ENCODE peak calls at places on chromosome 18, in ten cellular contexts. T is astrocyte of the cerebellum; O is HCT116; I is H7; G is tibial artery; W is Caco-2; E is left ventricle myocardium inferior; Y is right atrium auricular region; N is foreskin fibroblast; H is CD8-positive, alpha-beta T cell. X is an unnamed sample.

GRCh38 chr18:22385718-22386117 is 32.0 kb downstream of the CTAGE1 start:
- DNase-seq in T (no peak), O (no peak), I (no peak), G (no peak), W (no peak), E (no peak), Y (no peak), N (peak), H (no peak), X (peak)

GRCh38 chr18:7325126-7325430 is 94.2 kb downstream of the LRRC30 start:
- DNase-seq in T (no peak), O (no peak), I (no peak), G (no peak), W (no peak), E (no peak), Y (no peak), N (no peak), H (no peak), X (no peak)

GRCh38 chr18:39675358-39675757 is 2109.8 kb upstream of the CELF4 start:
- DNase-seq in T (peak), O (no peak), I (no peak), G (no peak), W (no peak), E (no peak), Y (no peak), N (peak), H (no peak), X (peak)

GRCh38 chr18:79944126-79944731 is 7.2 kb downstream of the SLC66A2 start:
- DNase-seq in T (peak), O (no peak), I (no peak), G (no peak), W (no peak), E (no peak), Y (no peak), N (peak), H (peak), X (no peak)

GRCh38 chr18:75203456-75204261 is 5.3 kb downstream of the PTGR3 start:
- DNase-seq in T (no peak), O (no peak), I (peak), G (no peak), W (no peak), E (no peak), Y (no peak), N (peak), H (no peak), X (no peak)

GRCh38 chr18:76306685-76307292 is 188.3 kb downstream of the ZNF516 start:
- DNase-seq in T (no peak), O (peak), I (peak), G (no peak), W (no peak), E (no peak), Y (no peak), N (no peak), H (no peak), X (peak)

GRCh38 chr18:27954226-27954625 is 222.7 kb downstream of the CDH2 start:
- DNase-seq in T (peak), O (no peak), I (no peak), G (no peak), W (no peak), E (no peak), Y (no peak), N (peak), H (no peak), X (peak)

GRCh38 chr18:9869713-9870430 is 15.9 kb upstream of the TXNDC2 start:
- DNase-seq in T (no peak), O (peak), I (peak), G (no peak), W (no peak), E (no peak), Y (no peak), N (peak), H (no peak), X (peak)

GRCh38 chr18:42296192-42296591 is 341.2 kb downstream of the PIK3C3 start:
- DNase-seq in T (peak), O (no peak), I (no peak), G (no peak), W (no peak), E (no peak), Y (no peak), N (no peak), H (no peak), X (no peak)

GRCh38 chr18:56233595-56233994 is 404.8 kb downstream of the TXNL1 start:
- DNase-seq in T (peak), O (no peak), I (no peak), G (peak), W (no peak), E (no peak), Y (no peak), N (peak), H (no peak), X (peak)

GRCh38 chr18:56083097-56083865 is 495.3 kb upstream of the TCF4 start:
- DNase-seq in T (peak), O (no peak), I (no peak), G (no peak), W (no peak), E (peak), Y (no peak), N (peak), H (no peak), X (peak)

GRCh38 chr18:46402945-46403344 is 254.1 kb downstream of the LOXHD1 start:
- DNase-seq in T (no peak), O (no peak), I (no peak), G (no peak), W (no peak), E (no peak), Y (no peak), N (no peak), H (no peak), X (no peak)

GRCh38 chr18:59065684-59066083 is 74.0 kb upstream of the SEC11C start:
- DNase-seq in T (no peak), O (no peak), I (no peak), G (no peak), W (no peak), E (no peak), Y (no peak), N (no peak), H (no peak), X (no peak)

GRCh38 chr18:42418121-42418520 is 463.1 kb downstream of the PIK3C3 start:
- DNase-seq in T (no peak), O (no peak), I (no peak), G (no peak), W (no peak), E (no peak), Y (no peak), N (no peak), H (no peak), X (no peak)

GRCh38 chr18:9722691-9723090 is 14.6 kb downstream of the RAB31 start:
- DNase-seq in T (no peak), O (no peak), I (peak), G (no peak), W (peak), E (no peak), Y (peak), N (no peak), H (no peak), X (no peak)

GRCh38 chr18:74251297-74252031 is 40.3 kb downstream of the CYB5A start:
- DNase-seq in T (no peak), O (no peak), I (no peak), G (peak), W (no peak), E (no peak), Y (no peak), N (peak), H (no peak), X (peak)

GRCh38 chr18:7147399-7147798 is 29.8 kb upstream of the LAMA1 start:
- DNase-seq in T (no peak), O (no peak), I (no peak), G (no peak), W (no peak), E (no peak), Y (no peak), N (no peak), H (no peak), X (no peak)

GRCh38 chr18:49018553-49018943 is 67.8 kb upstream of the SMAD7 start:
- DNase-seq in T (no peak), O (no peak), I (no peak), G (no peak), W (no peak), E (no peak), Y (peak), N (no peak), H (no peak), X (no peak)

GRCh38 chr18:27544211-27544610 is 359.1 kb upstream of the CHST9 start:
- DNase-seq in T (no peak), O (no peak), I (no peak), G (no peak), W (no peak), E (no peak), Y (no peak), N (no peak), H (no peak), X (no peak)

GRCh38 chr18:46051731-46052461 is 20.2 kb downstream of the PSTPIP2 start:
- DNase-seq in T (no peak), O (no peak), I (no peak), G (no peak), W (peak), E (no peak), Y (no peak), N (peak), H (no peak), X (no peak)

GRCh38 chr18:32777049-32777448 is 4.2 kb upstream of the KLHL14 start:
- DNase-seq in T (no peak), O (no peak), I (no peak), G (no peak), W (no peak), E (no peak), Y (no peak), N (peak), H (no peak), X (no peak)

GRCh38 chr18:37430346-37431076 is 135.1 kb downstream of the CELF4 start:
- DNase-seq in T (no peak), O (no peak), I (peak), G (no peak), W (no peak), E (no peak), Y (no peak), N (no peak), H (no peak), X (no peak)

GRCh38 chr18:5466256-5466655 is 77.5 kb downstream of the EPB41L3 start:
- DNase-seq in T (no peak), O (no peak), I (no peak), G (no peak), W (no peak), E (no peak), Y (no peak), N (peak), H (no peak), X (no peak)

GRCh38 chr18:54776282-54776977 is 51.8 kb upstream of the RAB27B start:
- DNase-seq in T (peak), O (peak), I (no peak), G (peak), W (no peak), E (no peak), Y (peak), N (peak), H (no peak), X (peak)

GRCh38 chr18:50508228-50508627 is 51.7 kb upstream of the MAPK4 start:
- DNase-seq in T (no peak), O (no peak), I (no peak), G (no peak), W (no peak), E (no peak), Y (no peak), N (no peak), H (no peak), X (no peak)

GRCh38 chr18:56062931-56063330 is 474.9 kb upstream of the TCF4 start:
- DNase-seq in T (no peak), O (no peak), I (no peak), G (no peak), W (no peak), E (no peak), Y (no peak), N (no peak), H (no peak), X (no peak)

GRCh38 chr18:79874553-79875530 is 76.6 kb downstream of the SLC66A2 start:
- DNase-seq in T (no peak), O (no peak), I (peak), G (no peak), W (no peak), E (no peak), Y (peak), N (no peak), H (no peak), X (no peak)

GRCh38 chr18:43919565-43919964 is 642.3 kb upstream of the SYT4 start:
- DNase-seq in T (no peak), O (no peak), I (no peak), G (no peak), W (no peak), E (no peak), Y (no peak), N (peak), H (no peak), X (no peak)

GRCh38 chr18:76823574-76823973 is 1.2 kb downstream of the ZNF236 start:
- DNase-seq in T (no peak), O (no peak), I (peak), G (no peak), W (no peak), E (peak), Y (no peak), N (peak), H (no peak), X (no peak)

GRCh38 chr18:42614619-42615293 is 500.7 kb downstream of the RIT2 start:
- DNase-seq in T (no peak), O (no peak), I (no peak), G (no peak), W (no peak), E (peak), Y (no peak), N (no peak), H (no peak), X (no peak)

GRCh38 chr18:9741821-9742541 is 33.9 kb downstream of the RAB31 start:
- DNase-seq in T (no peak), O (no peak), I (peak), G (no peak), W (no peak), E (no peak), Y (peak), N (peak), H (no peak), X (no peak)

GRCh38 chr18:76610012-76610411 is 115.0 kb upstream of the ZNF516 start:
- DNase-seq in T (no peak), O (no peak), I (no peak), G (no peak), W (no peak), E (no peak), Y (no peak), N (no peak), H (no peak), X (no peak)

GRCh38 chr18:45686892-45687611 is 36.9 kb upstream of the SLC14A1 start:
- DNase-seq in T (no peak), O (no peak), I (no peak), G (no peak), W (no peak), E (no peak), Y (no peak), N (peak), H (peak), X (no peak)

GRCh38 chr18:34329840-34330239 is 105.1 kb upstream of the NOL4 start:
- DNase-seq in T (no peak), O (no peak), I (no peak), G (no peak), W (no peak), E (no peak), Y (no peak), N (no peak), H (no peak), X (no peak)

GRCh38 chr18:33440384-33441043 is at the start of gene CCDC178:
- DNase-seq in T (no peak), O (no peak), I (peak), G (peak), W (no peak), E (no peak), Y (no peak), N (peak), H (no peak), X (no peak)

GRCh38 chr18:35749701-35750100 is 168.2 kb downstream of the GALNT1 start:
- DNase-seq in T (no peak), O (no peak), I (no peak), G (no peak), W (no peak), E (no peak), Y (no peak), N (peak), H (no peak), X (no peak)

GRCh38 chr18:35747894-35748472 is 166.4 kb downstream of the GALNT1 start:
- DNase-seq in T (no peak), O (no peak), I (peak), G (no peak), W (no peak), E (no peak), Y (no peak), N (no peak), H (no peak), X (no peak)

GRCh38 chr18:35745814-35746213 is 164.3 kb downstream of the GALNT1 start:
- DNase-seq in T (no peak), O (no peak), I (no peak), G (no peak), W (no peak), E (no peak), Y (no peak), N (no peak), H (no peak), X (no peak)

GRCh38 chr18:35750929-35751328 is 169.4 kb downstream of the GALNT1 start:
- DNase-seq in T (no peak), O (no peak), I (no peak), G (no peak), W (no peak), E (no peak), Y (no peak), N (no peak), H (no peak), X (no peak)

GRCh38 chr18:35746826-35747339 is 165.3 kb downstream of the GALNT1 start:
- DNase-seq in T (no peak), O (no peak), I (no peak), G (no peak), W (no peak), E (no peak), Y (no peak), N (no peak), H (no peak), X (no peak)
- H3K4me3 ChIP-seq in T (no peak), O (no peak), I (no peak), G (no peak), W (no peak), E (no peak), Y (no peak), N (no peak), H (no peak), X (no peak)

GRCh38 chr18:24986611-24987270 is 365.2 kb downstream of the ZNF521 start:
- DNase-seq in T (no peak), O (no peak), I (no peak), G (no peak), W (no peak), E (no peak), Y (no peak), N (peak), H (no peak), X (no peak)
- H3K4me3 ChIP-seq in T (no peak), O (no peak), I (no peak), G (no peak), W (no peak), E (peak), Y (peak), N (peak), H (no peak), X (peak)

GRCh38 chr18:12254820-12255511 is 805 bp downstream of the CIDEA start:
- DNase-seq in T (no peak), O (no peak), I (peak), G (no peak), W (no peak), E (no peak), Y (no peak), N (no peak), H (no peak), X (no peak)
- H3K4me3 ChIP-seq in T (no peak), O (no peak), I (peak), G (no peak), W (no peak), E (peak), Y (no peak), N (no peak), H (no peak), X (no peak)

GRCh38 chr18:3255611-3256165 is 6.2 kb upstream of the MYL12B start:
- DNase-seq in T (no peak), O (no peak), I (no peak), G (no peak), W (no peak), E (no peak), Y (no peak), N (no peak), H (no peak), X (no peak)

GRCh38 chr18:3257627-3258120 is 4.3 kb upstream of the MYL12B start:
- DNase-seq in T (no peak), O (no peak), I (no peak), G (no peak), W (no peak), E (no peak), Y (no peak), N (no peak), H (no peak), X (no peak)

GRCh38 chr18:3254725-3255124 is 7.1 kb downstream of the MYL12A start:
- DNase-seq in T (no peak), O (no peak), I (no peak), G (no peak), W (no peak), E (no peak), Y (no peak), N (no peak), H (no peak), X (no peak)

GRCh38 chr18:3261035-3261392 is 919 bp upstream of the MYL12B start:
- DNase-seq in T (no peak), O (no peak), I (no peak), G (no peak), W (no peak), E (no peak), Y (no peak), N (peak), H (no peak), X (no peak)

GRCh38 chr18:3256693-3257626 is 5.0 kb upstream of the MYL12B start:
- DNase-seq in T (no peak), O (no peak), I (no peak), G (no peak), W (peak), E (no peak), Y (no peak), N (peak), H (no peak), X (no peak)
- H3K4me3 ChIP-seq in T (no peak), O (no peak), I (no peak), G (no peak), W (no peak), E (peak), Y (peak), N (no peak), H (no peak), X (no peak)

GRCh38 chr18:61605376-61606067 is 272.3 kb downstream of the CDH20 start:
- DNase-seq in T (no peak), O (no peak), I (no peak), G (no peak), W (no peak), E (no peak), Y (no peak), N (no peak), H (no peak), X (no peak)
- H3K4me3 ChIP-seq in T (peak), O (no peak), I (peak), G (no peak), W (no peak), E (peak), Y (peak), N (peak), H (no peak), X (peak)

DNA sequence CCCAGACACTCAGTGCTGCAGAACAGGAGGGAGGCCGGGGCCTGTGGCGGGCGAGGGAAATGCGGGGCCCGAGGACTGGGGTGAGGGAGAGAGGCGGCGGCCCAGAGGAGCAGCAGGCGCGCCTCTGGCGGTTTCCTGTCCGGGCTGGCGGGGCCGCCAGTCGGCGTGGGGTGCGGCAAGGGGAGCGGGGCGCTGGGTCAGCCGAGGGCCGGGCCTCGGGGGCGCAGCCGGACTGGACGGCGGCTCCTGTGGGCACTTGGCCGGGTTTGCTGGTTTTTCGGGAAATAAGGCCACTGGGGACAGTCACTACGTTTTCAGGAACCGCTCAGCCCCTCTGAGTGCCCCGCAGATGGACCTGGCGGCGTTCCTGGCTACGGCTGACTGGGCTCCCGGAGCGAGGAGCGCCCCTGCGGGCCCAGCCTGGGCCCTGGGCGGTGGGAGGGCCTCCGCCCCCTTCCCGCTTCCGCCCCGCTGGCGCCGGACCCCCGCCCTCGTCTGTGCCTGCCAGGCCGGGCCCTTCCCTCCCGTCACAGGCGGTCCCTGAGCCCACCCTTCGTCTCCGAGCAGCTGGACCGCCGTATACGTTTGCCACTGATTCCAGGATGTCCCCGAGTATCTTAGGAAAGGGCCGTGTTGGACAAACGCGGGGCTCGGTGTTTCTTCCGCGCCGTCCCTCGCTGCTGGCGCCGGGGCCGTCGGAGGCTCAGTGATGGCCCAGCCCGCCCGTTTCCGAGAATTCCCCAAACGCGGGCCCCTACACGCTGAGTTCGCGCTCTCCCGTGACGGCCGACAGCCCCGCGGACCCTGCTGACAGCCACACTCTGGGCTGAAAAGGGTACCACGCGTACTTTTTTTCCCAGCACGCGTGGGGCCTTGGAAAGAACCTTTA is 84.6 kb downstream of the FAM210A start:
- DNase-seq in T (no peak), O (no peak), I (peak), G (no peak), W (no peak), E (peak), Y (no peak), N (no peak), H (no peak), X (no peak)
- H3K4me3 ChIP-seq in T (no peak), O (no peak), I (peak), G (peak), W (no peak), E (peak), Y (peak), N (no peak), H (no peak), X (no peak)

GRCh38 chr18:47594063-47594462 is 336.4 kb downstream of the SMAD2 start:
- DNase-seq in T (no peak), O (no peak), I (no peak), G (no peak), W (no peak), E (no peak), Y (no peak), N (no peak), H (no peak), X (no peak)
- H3K4me3 ChIP-seq in T (no peak), O (no peak), I (no peak), G (no peak), W (no peak), E (no peak), Y (no peak), N (no peak), H (no peak), X (no peak)

DNA sequence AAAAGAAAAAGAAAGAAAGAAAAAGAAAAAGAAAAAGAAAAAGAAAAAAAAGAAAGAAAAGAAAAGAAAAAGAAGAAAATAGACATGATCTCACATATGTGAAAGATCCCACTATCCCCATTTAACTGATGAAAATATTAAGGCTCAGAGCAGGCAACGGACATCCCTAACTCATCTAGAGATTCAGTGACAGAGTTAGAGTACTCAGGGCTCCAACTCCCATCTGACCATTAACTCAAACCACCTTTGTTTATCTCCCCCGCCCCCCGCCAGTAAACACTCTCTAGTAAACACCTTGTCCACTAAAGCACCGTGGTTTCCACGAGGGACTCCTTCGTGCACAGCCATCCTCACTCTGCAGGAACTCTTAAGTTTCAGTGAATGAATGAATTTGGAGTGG is 142.9 kb downstream of the TGIF1 start:
- DNase-seq in T (no peak), O (no peak), I (no peak), G (no peak), W (no peak), E (no peak), Y (no peak), N (no peak), H (no peak), X (no peak)
- H3K4me3 ChIP-seq in T (no peak), O (no peak), I (no peak), G (no peak), W (peak), E (no peak), Y (no peak), N (peak), H (peak), X (no peak)